ENCODE peak calls at places on chromosome 4, in ten cellular contexts. O, F, J, D, C, A, Z, B, E and X are unnamed samples.
A peak's percentile ranks its signal among the peaks of the same experiment; 100 is the strongest.

GRCh38 chr4:79865253-79865652 is 207.8 kb downstream of the ANTXR2 start:
- DNase-seq in O (no peak), F (no peak), J (no peak), D (peak; percentile 61), C (no peak), A (peak; percentile 59), Z (no peak), B (no peak), E (no peak), X (peak; percentile 21)

GRCh38 chr4:25466966-25467697 is 90.1 kb downstream of the ANAPC4 start:
- DNase-seq in O (no peak), F (no peak), J (no peak), D (peak; percentile 50), C (no peak), A (no peak), Z (no peak), B (no peak), E (peak; percentile 93), X (no peak)

GRCh38 chr4:150366487-150366999 is 215.4 kb upstream of the MAB21L2 start:
- DNase-seq in O (no peak), F (no peak), J (no peak), D (no peak), C (no peak), A (no peak), Z (no peak), B (peak; percentile 93), E (no peak), X (no peak)

GRCh38 chr4:178205826-178206225 is 763.6 kb upstream of the AGA start:
- DNase-seq in O (no peak), F (no peak), J (no peak), D (no peak), C (no peak), A (peak; percentile 61), Z (no peak), B (no peak), E (no peak), X (no peak)

GRCh38 chr4:182307746-182308145 is 64.5 kb downstream of the TENM3 start:
- DNase-seq in O (no peak), F (no peak), J (no peak), D (peak; percentile 94), C (no peak), A (peak; percentile 65), Z (no peak), B (no peak), E (no peak), X (peak; percentile 98)

GRCh38 chr4:168674077-168674747 is 177.4 kb downstream of the PALLD start:
- DNase-seq in O (no peak), F (no peak), J (no peak), D (peak; percentile 38), C (peak; percentile 10), A (peak; percentile 38), Z (no peak), B (no peak), E (no peak), X (no peak)

GRCh38 chr4:81470456-81471327 is 1.0 kb downstream of the RASGEF1B start:
- DNase-seq in O (peak; percentile 77), F (peak; percentile 82), J (peak; percentile 34), D (no peak), C (peak; percentile 48), A (peak; percentile 38), Z (no peak), B (no peak), E (peak; percentile 1), X (peak; percentile 36)

GRCh38 chr4:130486841-130487240 is 1390.9 kb downstream of the C4orf33 start:
- DNase-seq in O (no peak), F (no peak), J (no peak), D (no peak), C (no peak), A (peak; percentile 36), Z (no peak), B (no peak), E (no peak), X (no peak)

GRCh38 chr4:22179124-22179874 is 230.7 kb upstream of the KCNIP4 start:
- DNase-seq in O (no peak), F (no peak), J (no peak), D (peak; percentile 97), C (no peak), A (peak; percentile 94), Z (no peak), B (no peak), E (peak; percentile 6), X (peak; percentile 90)

GRCh38 chr4:3332498-3332897 is 39.7 kb downstream of the RGS12 start:
- DNase-seq in O (no peak), F (peak; percentile 36), J (no peak), D (no peak), C (no peak), A (no peak), Z (no peak), B (no peak), E (no peak), X (no peak)

GRCh38 chr4:3335385-3335784 is 42.6 kb downstream of the RGS12 start:
- DNase-seq in O (no peak), F (peak; percentile 11), J (no peak), D (no peak), C (no peak), A (no peak), Z (no peak), B (no peak), E (peak; percentile 43), X (no peak)

GRCh38 chr4:3336389-3337356 is 43.9 kb downstream of the RGS12 start:
- DNase-seq in O (no peak), F (peak; percentile 40), J (no peak), D (peak; percentile 4), C (no peak), A (no peak), Z (no peak), B (no peak), E (peak; percentile 51), X (no peak)

GRCh38 chr4:3335982-3336381 is 43.2 kb downstream of the RGS12 start:
- DNase-seq in O (peak; percentile 63), F (peak; percentile 34), J (no peak), D (no peak), C (no peak), A (no peak), Z (no peak), B (no peak), E (no peak), X (no peak)

GRCh38 chr4:3334316-3334715 is 41.5 kb downstream of the RGS12 start:
- DNase-seq in O (no peak), F (no peak), J (no peak), D (no peak), C (no peak), A (no peak), Z (no peak), B (no peak), E (no peak), X (no peak)
- H3K4me3 ChIP-seq in O (no peak overlapping the region), F (no peak overlapping the region), J (no peak overlapping the region), D (no peak overlapping the region), C (no peak overlapping the region), A (no peak overlapping the region), Z (no peak overlapping the region), B (no peak overlapping the region), E (no peak overlapping the region), X (no peak overlapping the region)

GRCh38 chr4:163901305-163901704 is 406.8 kb downstream of the TMA16 start:
- DNase-seq in O (no peak), F (no peak), J (no peak), D (no peak), C (no peak), A (no peak), Z (no peak), B (no peak), E (no peak), X (no peak)

DNA sequence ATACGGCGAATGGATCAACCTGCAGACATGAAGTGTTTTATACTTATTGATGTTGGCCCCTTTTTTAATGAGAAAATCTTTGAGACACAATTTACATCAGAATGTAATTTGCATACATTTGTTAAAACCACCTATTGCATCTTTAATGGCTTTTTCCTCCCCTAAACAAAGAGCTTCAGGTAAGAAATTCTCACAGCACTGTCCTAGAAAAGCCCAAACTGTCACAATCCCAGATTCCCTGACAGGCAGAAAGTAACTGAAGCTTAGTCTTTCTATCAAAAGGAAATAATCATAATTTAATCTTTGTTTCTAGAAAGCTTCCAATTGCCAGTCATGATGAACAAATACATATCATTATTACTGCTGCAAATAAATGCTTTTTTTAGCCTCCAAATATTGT is 407.9 kb downstream of the TMA16 start:
- DNase-seq in O (no peak), F (no peak), J (no peak), D (no peak), C (no peak), A (no peak), Z (no peak), B (no peak), E (no peak), X (no peak)
- H3K4me3 ChIP-seq in O (no peak overlapping the region), F (no peak overlapping the region), J (no peak overlapping the region), D (no peak overlapping the region), C (no peak overlapping the region), A (no peak overlapping the region), Z (no peak overlapping the region), B (no peak overlapping the region), E (no peak overlapping the region), X (no peak overlapping the region)

DNA sequence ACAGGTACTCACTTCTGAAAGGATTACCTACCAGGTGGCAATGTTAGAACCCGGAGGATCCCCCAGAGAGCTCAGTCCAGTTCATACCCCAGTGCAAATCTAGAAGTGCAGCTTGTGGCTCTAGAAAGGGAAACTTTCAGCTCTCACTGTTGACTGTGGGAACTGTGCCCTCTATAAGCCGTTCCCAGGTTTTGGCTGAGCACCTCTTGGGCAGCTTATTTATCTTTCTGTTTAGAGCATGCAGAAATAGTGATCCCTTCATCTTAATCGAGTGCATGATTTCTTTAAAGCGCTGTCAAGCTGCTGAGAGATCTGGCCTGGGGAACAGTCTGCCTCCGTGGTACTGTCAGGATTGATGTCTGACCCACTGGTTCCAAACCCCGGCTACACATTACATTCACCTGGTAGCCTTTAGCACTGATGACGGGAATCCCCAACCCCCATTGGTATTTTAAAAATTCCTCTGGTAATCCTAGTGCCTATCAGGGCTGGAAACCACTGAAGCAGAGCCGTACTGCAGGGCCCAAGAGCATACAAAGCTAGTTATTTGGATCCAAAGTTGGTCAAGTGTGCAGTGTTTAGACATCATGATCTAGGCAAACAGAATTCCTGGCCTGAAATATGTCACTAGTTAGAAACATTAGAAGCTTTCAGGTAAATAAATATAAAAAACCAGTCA is 103.2 kb downstream of the KLHL8 start:
- DNase-seq in O (no peak), F (no peak), J (no peak), D (no peak), C (peak; percentile 76), A (no peak), Z (no peak), B (no peak), E (no peak), X (no peak)
- H3K4me3 ChIP-seq in O (no peak overlapping the region), F (no peak overlapping the region), J (no peak overlapping the region), D (no peak overlapping the region), C (no peak overlapping the region), A (no peak overlapping the region), Z (no peak overlapping the region), B (no peak overlapping the region), E (no peak overlapping the region), X (no peak overlapping the region)

DNA sequence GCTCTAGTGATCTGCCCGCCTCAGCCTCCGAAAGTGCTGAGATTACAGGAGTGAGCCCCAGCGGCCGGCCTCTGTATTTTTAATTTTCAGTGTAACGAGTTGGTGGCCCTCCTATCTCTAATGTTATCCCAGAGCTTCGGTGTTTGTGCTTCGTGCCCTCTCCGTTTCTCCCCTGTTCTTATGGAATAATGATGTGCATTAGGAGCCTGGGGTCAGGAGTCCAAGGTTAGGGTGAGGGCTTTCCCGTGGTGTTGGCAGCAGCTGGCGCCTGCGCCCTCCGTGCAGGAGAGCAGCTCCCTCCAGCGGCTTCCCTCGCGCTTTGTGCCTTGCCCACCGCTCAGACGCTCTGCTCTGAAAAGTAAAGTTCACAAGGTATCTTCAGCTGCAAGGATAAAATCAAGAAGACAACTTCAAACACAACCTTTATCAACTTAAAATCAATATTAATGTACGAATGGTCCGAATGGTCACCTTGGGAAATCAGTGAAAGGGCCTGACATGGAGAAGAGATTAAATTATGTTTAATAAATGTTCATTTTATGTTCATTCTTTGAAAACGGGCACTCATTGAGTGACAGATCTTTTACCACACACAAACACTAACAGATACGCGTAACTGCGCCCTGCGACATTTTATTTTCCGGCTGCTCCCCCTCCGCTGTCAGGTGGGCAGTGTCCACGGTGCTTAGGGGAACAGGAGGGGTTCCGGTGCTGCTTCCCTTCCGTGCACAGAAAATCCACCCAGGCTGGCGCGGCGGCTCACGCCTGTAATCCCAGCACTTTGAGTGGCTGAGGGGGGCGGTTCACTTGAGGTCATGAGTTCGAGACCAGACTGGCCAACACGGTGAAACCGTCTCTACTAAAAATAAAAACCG is 62.4 kb downstream of the TRAPPC11 start:
- DNase-seq in O (peak; percentile 90), F (no peak), J (no peak), D (peak; percentile 63), C (peak; percentile 62), A (peak; percentile 12), Z (peak; percentile 65), B (no peak), E (peak; percentile 68), X (no peak)
- H3K4me3 ChIP-seq in O (peak overlapping the region; percentile 41), F (peak overlapping the region; percentile 41), J (peak overlapping the region; percentile 70), D (peak overlapping the region; percentile 33), C (no peak overlapping the region), A (no peak overlapping the region), Z (peak overlapping the region; percentile 40), B (no peak overlapping the region), E (no peak overlapping the region), X (no peak overlapping the region)